ENCODE peak calls at places on chromosome 11, in four cellular contexts. One of them, this sample, is unnamed.

GRCh38 chr11:5624489-5625278 is at the start of gene TRIM34:
- DNase-seq in GM12878: peak
- DNase-seq in K562: peak
- DNase-seq in HepG2: no peak
- DNase-seq in this sample: peak

GRCh38 chr11:114304969-114305368 is 8.8 kb downstream of the NNMT start:
- DNase-seq in K562: no peak
- DNase-seq in GM12878: no peak
- DNase-seq in HepG2: no peak
- DNase-seq in this sample: no peak

GRCh38 chr11:12207384-12208150 is 97.2 kb downstream of the MICAL2 start:
- DNase-seq in GM12878: no peak
- DNase-seq in K562: no peak
- DNase-seq in HepG2: no peak
- DNase-seq in this sample: no peak

GRCh38 chr11:62688481-62688880 is 849 bp downstream of the LRRN4CL start:
- DNase-seq in HepG2: no peak
- DNase-seq in K562: no peak
- DNase-seq in GM12878: no peak
- DNase-seq in this sample: no peak

GRCh38 chr11:78277314-78277994 is 88.7 kb downstream of the USP35 start:
- DNase-seq in HepG2: peak
- DNase-seq in K562: no peak
- DNase-seq in GM12878: no peak
- DNase-seq in this sample: no peak

GRCh38 chr11:965206-965775 is 39.6 kb downstream of the AP2A2 start:
- DNase-seq in K562: no peak
- DNase-seq in GM12878: no peak
- DNase-seq in HepG2: no peak
- DNase-seq in this sample: no peak

GRCh38 chr11:14259870-14260269 is 99.1 kb downstream of the RRAS2 start:
- DNase-seq in HepG2: no peak
- DNase-seq in K562: no peak
- DNase-seq in GM12878: no peak
- DNase-seq in this sample: no peak

GRCh38 chr11:431921-432320 is 9.9 kb downstream of the ANO9 start:
- DNase-seq in K562: no peak
- DNase-seq in GM12878: no peak
- DNase-seq in HepG2: no peak
- DNase-seq in this sample: no peak

GRCh38 chr11:11973361-11973800 is 35.0 kb downstream of the DKK3 start:
- DNase-seq in GM12878: no peak
- DNase-seq in K562: no peak
- DNase-seq in HepG2: no peak
- DNase-seq in this sample: no peak

GRCh38 chr11:17786824-17787525 is 52.4 kb downstream of the KCNC1 start:
- DNase-seq in GM12878: no peak
- DNase-seq in K562: no peak
- DNase-seq in HepG2: no peak
- DNase-seq in this sample: no peak

GRCh38 chr11:206516-207212 is 535 bp downstream of the BET1L start:
- DNase-seq in HepG2: no peak
- DNase-seq in GM12878: no peak
- DNase-seq in K562: peak
- DNase-seq in this sample: peak

GRCh38 chr11:117303101-117303500 is 12.0 kb downstream of the BACE1-AS start:
- DNase-seq in HepG2: peak
- DNase-seq in K562: no peak
- DNase-seq in GM12878: no peak
- DNase-seq in this sample: no peak

GRCh38 chr11:62555464-62556092 is 9.0 kb upstream of the AHNAK start:
- DNase-seq in K562: peak
- DNase-seq in GM12878: peak
- DNase-seq in HepG2: no peak
- DNase-seq in this sample: no peak

GRCh38 chr11:113162590-113162961 is 151.8 kb upstream of the TTC12 start:
- DNase-seq in GM12878: no peak
- DNase-seq in HepG2: no peak
- DNase-seq in K562: no peak
- DNase-seq in this sample: peak

GRCh38 chr11:8631395-8632110 is 37.5 kb upstream of the STK33 start:
- DNase-seq in HepG2: no peak
- DNase-seq in K562: no peak
- DNase-seq in GM12878: no peak
- DNase-seq in this sample: no peak

GRCh38 chr11:11514246-11514645 is 107.6 kb downstream of the GALNT18 start:
- DNase-seq in GM12878: no peak
- DNase-seq in K562: no peak
- DNase-seq in HepG2: no peak
- DNase-seq in this sample: no peak

GRCh38 chr11:61452825-61453224 is 22.9 kb downstream of the SDHAF2 start:
- DNase-seq in GM12878: no peak
- DNase-seq in HepG2: no peak
- DNase-seq in K562: no peak
- DNase-seq in this sample: no peak

GRCh38 chr11:61149624-61150615 is 11.3 kb downstream of the VPS37C start:
- DNase-seq in HepG2: peak
- DNase-seq in K562: peak
- DNase-seq in GM12878: no peak
- DNase-seq in this sample: no peak

GRCh38 chr11:73210916-73211667 is 7.0 kb upstream of the P2RY2 start:
- DNase-seq in GM12878: no peak
- DNase-seq in K562: no peak
- DNase-seq in HepG2: no peak
- DNase-seq in this sample: no peak
- TF ChIP-seq SP1 in GM12878: no peak
- TF ChIP-seq SP1 in K562: no peak
- TF ChIP-seq SP1 in HepG2: no peak
- TF ChIP-seq SP1 in this sample: no peak

GRCh38 chr11:111765320-111765983 is 737 bp downstream of the PPP2R1B start:
- DNase-seq in GM12878: no peak
- DNase-seq in HepG2: no peak
- DNase-seq in K562: no peak
- DNase-seq in this sample: no peak

GRCh38 chr11:111762981-111763643 is 3.1 kb downstream of the PPP2R1B start:
- DNase-seq in HepG2: no peak
- DNase-seq in K562: no peak
- DNase-seq in GM12878: no peak
- DNase-seq in this sample: no peak

GRCh38 chr11:111764621-111765020 is 1.6 kb downstream of the PPP2R1B start:
- DNase-seq in HepG2: no peak
- DNase-seq in K562: no peak
- DNase-seq in GM12878: no peak
- DNase-seq in this sample: no peak

GRCh38 chr11:111765984-111766833 is at the start of gene PPP2R1B:
- DNase-seq in GM12878: peak
- DNase-seq in HepG2: peak
- DNase-seq in K562: peak
- DNase-seq in this sample: peak

GRCh38 chr11:111766834-111767142 is 599 bp upstream of the PPP2R1B start:
- DNase-seq in HepG2: peak
- DNase-seq in GM12878: no peak
- DNase-seq in K562: no peak
- DNase-seq in this sample: no peak
- TF ChIP-seq BHLHE40 in HepG2: no peak
- TF ChIP-seq BHLHE40 in GM12878: no peak
- TF ChIP-seq BHLHE40 in K562: no peak
- TF ChIP-seq BHLHE40 in this sample: no peak

DNA sequence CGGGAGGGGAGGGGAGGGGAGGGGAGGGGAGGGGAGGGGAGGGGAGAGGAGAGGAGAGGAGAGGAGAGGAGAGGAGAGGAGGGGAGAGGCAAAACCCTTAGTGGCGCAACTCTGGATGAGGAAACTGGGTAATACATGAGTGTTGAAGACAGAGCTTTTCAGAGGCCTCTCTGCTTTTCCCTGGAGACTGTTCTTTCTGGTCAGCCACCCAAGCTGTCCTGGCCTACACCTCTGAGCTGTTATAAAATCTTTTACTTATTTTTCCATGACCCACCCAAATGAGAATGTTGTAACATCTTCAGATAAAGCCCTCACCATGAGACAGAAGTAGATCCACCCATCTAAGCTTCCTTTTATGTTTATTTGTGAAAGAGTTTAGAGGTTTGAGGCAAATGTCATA is 20.4 kb upstream of the APLP2 start:
- DNase-seq in GM12878: no peak
- DNase-seq in K562: no peak
- DNase-seq in HepG2: no peak
- DNase-seq in this sample: no peak
- TF ChIP-seq SP1 in GM12878: no peak
- TF ChIP-seq SP1 in K562: no peak
- TF ChIP-seq SP1 in HepG2: no peak
- TF ChIP-seq SP1 in this sample: no peak

DNA sequence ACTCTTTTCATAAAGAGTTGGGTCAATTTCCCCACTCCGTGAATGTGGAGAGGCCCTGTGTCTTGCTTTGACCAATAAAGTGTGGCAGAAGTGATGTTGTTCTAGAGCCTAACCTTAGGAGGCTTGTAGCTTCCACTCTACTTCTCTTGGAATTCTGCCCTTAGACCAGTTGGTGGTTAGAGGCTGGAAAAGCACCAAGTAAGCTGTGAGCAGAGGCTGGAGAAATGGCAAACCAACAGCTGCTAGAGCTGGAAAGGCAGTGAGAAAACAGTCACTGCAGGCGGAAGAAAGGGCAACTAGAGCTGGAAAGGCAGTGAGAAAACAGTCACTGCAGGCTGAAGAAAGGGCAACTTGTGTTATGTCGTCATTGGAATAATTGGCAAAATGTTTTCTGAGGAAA is 29.8 kb upstream of the MSANTD2 start:
- DNase-seq in HepG2: no peak
- DNase-seq in K562: no peak
- DNase-seq in GM12878: no peak
- DNase-seq in this sample: no peak
- TF ChIP-seq BHLHE40 in HepG2: no peak
- TF ChIP-seq BHLHE40 in K562: no peak
- TF ChIP-seq BHLHE40 in GM12878: no peak
- TF ChIP-seq BHLHE40 in this sample: no peak

GRCh38 chr11:3370268-3370870 is 8.6 kb downstream of the ZNF195 start:
- DNase-seq in HepG2: no peak
- DNase-seq in GM12878: no peak
- DNase-seq in K562: no peak
- DNase-seq in this sample: no peak

GRCh38 chr11:3367221-3367620 is 11.7 kb downstream of the ZNF195 start:
- DNase-seq in K562: no peak
- DNase-seq in GM12878: no peak
- DNase-seq in HepG2: no peak
- DNase-seq in this sample: no peak

GRCh38 chr11:3368199-3368598 is 10.7 kb downstream of the ZNF195 start:
- DNase-seq in GM12878: no peak
- DNase-seq in K562: no peak
- DNase-seq in HepG2: no peak
- DNase-seq in this sample: no peak

DNA sequence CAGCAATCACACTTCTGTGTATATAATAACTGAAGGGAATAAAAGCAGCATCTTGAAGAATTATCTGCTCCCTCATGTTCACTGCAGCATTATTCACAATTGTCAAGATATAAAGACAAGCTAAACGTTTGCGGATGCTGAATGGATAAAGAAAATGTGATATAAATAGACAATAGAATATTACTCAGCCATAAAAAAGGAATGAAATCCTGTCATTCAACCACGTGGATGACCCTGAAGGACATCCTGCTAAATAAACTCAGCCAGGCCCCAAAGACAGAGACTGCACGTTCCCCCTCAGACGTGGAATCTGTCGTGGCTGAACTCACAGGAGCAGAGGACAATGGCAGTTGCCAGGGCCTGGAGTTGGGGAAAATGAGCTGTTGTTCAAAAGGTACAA is 9.6 kb downstream of the ZNF195 start:
- DNase-seq in HepG2: no peak
- DNase-seq in K562: no peak
- DNase-seq in GM12878: no peak
- DNase-seq in this sample: no peak
- TF ChIP-seq SP1 in HepG2: no peak
- TF ChIP-seq SP1 in K562: no peak
- TF ChIP-seq SP1 in GM12878: no peak
- TF ChIP-seq SP1 in this sample: no peak

DNA sequence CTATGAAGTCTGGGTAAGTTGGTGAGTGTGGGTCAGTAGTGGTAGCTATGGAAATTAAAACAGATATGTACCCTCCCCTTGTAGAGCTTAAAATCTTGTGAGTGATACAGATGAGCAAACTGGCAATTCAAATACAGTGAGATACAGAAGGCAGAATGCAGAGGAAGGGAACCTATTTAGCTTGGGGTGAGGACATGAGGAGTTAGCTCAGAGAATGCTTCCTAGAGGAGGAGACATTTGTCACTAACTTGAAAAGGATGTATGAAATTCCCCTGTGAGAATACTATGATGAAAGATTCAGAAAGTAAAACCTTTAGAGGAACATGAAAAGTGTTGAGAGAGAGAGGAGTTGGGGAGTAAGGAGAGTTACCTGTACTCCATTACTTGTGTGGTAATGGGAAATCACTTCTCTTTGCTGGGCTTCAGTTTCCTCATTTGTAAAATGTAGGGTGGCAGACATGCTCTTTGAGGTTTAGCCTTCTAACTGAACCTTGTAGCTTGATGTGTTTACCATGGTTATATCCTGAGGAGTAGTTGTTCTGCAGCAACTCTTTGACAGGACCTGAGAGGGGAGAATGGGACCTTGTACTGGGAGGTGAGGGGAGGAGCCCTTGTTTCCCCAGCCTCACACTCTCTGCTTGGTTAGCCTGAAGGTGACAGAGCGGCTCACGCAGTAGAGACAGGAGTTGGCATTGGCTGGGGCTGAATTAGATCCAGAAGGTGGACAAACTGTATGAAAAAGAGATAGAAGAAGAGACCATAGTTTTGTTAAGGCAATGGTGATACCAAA is 17.9 kb downstream of the SWAP70 start:
- DNase-seq in HepG2: peak
- DNase-seq in K562: no peak
- DNase-seq in GM12878: no peak
- DNase-seq in this sample: no peak
- TF ChIP-seq BHLHE40 in HepG2: no peak
- TF ChIP-seq BHLHE40 in K562: no peak
- TF ChIP-seq BHLHE40 in GM12878: no peak
- TF ChIP-seq BHLHE40 in this sample: no peak

DNA sequence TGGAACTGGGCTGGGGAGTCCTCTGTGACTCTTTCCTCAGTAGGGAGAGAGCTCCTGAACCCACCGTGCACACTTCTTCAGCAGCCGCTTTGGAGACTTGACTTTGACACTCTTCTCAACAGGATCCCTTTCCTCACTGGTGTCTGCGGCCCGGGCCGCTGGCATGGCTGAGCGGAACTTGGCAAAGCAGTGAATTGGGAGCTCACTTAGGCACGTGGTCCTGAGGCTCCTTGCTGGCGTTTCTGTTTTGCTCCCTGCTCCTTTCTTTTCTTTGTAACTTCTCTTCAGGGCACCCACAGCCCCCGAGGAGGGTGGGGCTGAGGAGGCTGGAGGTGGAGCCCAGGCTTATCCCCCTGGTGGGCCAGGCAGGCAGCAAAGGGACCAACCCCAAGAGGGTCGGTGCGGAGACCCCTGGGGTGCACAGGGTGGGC is 8.4 kb upstream of the KCNQ1OT1 start:
- DNase-seq in GM12878: no peak
- DNase-seq in K562: no peak
- DNase-seq in HepG2: no peak
- DNase-seq in this sample: no peak
- TF ChIP-seq SP1 in GM12878: no peak
- TF ChIP-seq SP1 in K562: no peak
- TF ChIP-seq SP1 in HepG2: no peak
- TF ChIP-seq SP1 in this sample: no peak

GRCh38 chr11:66906077-66906929 is 49.4 kb downstream of the LRFN4 start:
- DNase-seq in GM12878: no peak
- DNase-seq in K562: no peak
- DNase-seq in HepG2: peak
- DNase-seq in this sample: no peak
- TF ChIP-seq BHLHE40 in GM12878: no peak
- TF ChIP-seq BHLHE40 in K562: no peak
- TF ChIP-seq BHLHE40 in HepG2: no peak
- TF ChIP-seq BHLHE40 in this sample: no peak